ENCODE peak calls at places on chromosomes 16 and 17, in eight cellular contexts. X is Right ventricle myocardium superior; A is nephron progenitor cell; H is activated naive CD4-positive, alpha-beta T cell; P is naive thymus-derived CD8-positive, alpha-beta T cell; J is RCC 7860; V is AG09319; G is Panc1. Z is an unnamed sample.

GRCh38 chr16:89006036-89006752 is 29.2 kb upstream of the CBFA2T3 start:
- DNase-seq in X (peak), A (peak), H (no peak), P (no peak), J (no peak), V (no peak), G (no peak), Z (no peak)

GRCh38 chr17:69286257-69286656 is 40.7 kb downstream of the ABCA5 start:
- DNase-seq in X (no peak), A (no peak), H (no peak), P (no peak), J (no peak), V (no peak), G (no peak), Z (no peak)

GRCh38 chr16:87345721-87346424 is 28.7 kb upstream of the C16orf95 start:
- DNase-seq in X (peak), A (peak), H (no peak), P (no peak), J (no peak), V (no peak), G (no peak), Z (no peak)

GRCh38 chr16:1296688-1297412 is 12.6 kb upstream of the UBE2I start:
- DNase-seq in X (no peak), A (no peak), H (no peak), P (no peak), J (peak), V (no peak), G (peak), Z (no peak)

GRCh38 chr16:73036074-73036826 is 11.7 kb downstream of the ZFHX3 start:
- DNase-seq in X (no peak), A (no peak), H (no peak), P (no peak), J (no peak), V (no peak), G (no peak), Z (no peak)

GRCh38 chr17:79109584-79109983 is 35.0 kb downstream of the ENGASE start:
- DNase-seq in X (no peak), A (no peak), H (no peak), P (no peak), J (no peak), V (no peak), G (no peak), Z (no peak)

GRCh38 chr17:40348136-40348504 is 16.4 kb downstream of the GJD3 start:
- DNase-seq in X (no peak), A (no peak), H (no peak), P (no peak), J (no peak), V (no peak), G (no peak), Z (no peak)

GRCh38 chr16:3085868-3086595 is 13.1 kb downstream of the ZSCAN10 start:
- DNase-seq in X (peak), A (no peak), H (no peak), P (no peak), J (no peak), V (no peak), G (no peak), Z (no peak)